ENCODE peak calls at places on chromosomes 11 and 22, in ten cellular contexts. Z, V, H, X, I, O, D, M, A and R are unnamed samples.
A peak's percentile ranks its signal among the peaks of the same experiment; 100 is the strongest.

GRCh38 chr22:40203568-40203967 is 25.8 kb downstream of the TNRC6B start:
- DNase-seq in Z (no peak), V (no peak), H (no peak), X (peak; percentile 27), I (no peak), O (no peak), D (no peak), M (no peak), A (no peak), R (no peak)

GRCh38 chr11:429391-429790 is 12.4 kb downstream of the ANO9 start:
- DNase-seq in Z (peak; percentile 11), V (no peak), H (no peak), X (no peak), I (no peak), O (no peak), D (no peak), M (no peak), A (no peak), R (no peak)

GRCh38 chr11:56932572-56933235 is 56.0 kb upstream of the OR5AK2 start:
- DNase-seq in Z (no peak), V (peak; percentile 56), H (no peak), X (no peak), I (no peak), O (no peak), D (peak; percentile 41), M (no peak), A (peak; percentile 84), R (peak; percentile 85)

GRCh38 chr11:75849917-75850316 is 34.9 kb downstream of the UVRAG start:
- DNase-seq in Z (no peak), V (no peak), H (no peak), X (no peak), I (no peak), O (no peak), D (no peak), M (no peak), A (no peak), R (no peak)

GRCh38 chr11:57647960-57648776 is 1.5 kb downstream of the YPEL4 start:
- DNase-seq in Z (no peak), V (no peak), H (no peak), X (no peak), I (peak; percentile 35), O (no peak), D (peak; percentile 39), M (no peak), A (no peak), R (no peak)

GRCh38 chr11:118322721-118323120 is 18.2 kb downstream of the CD3E start:
- DNase-seq in Z (no peak), V (no peak), H (no peak), X (no peak), I (no peak), O (no peak), D (no peak), M (no peak), A (no peak), R (no peak)

GRCh38 chr11:20669833-20670684 is 673 bp downstream of the NELL1 start:
- DNase-seq in Z (no peak), V (no peak), H (no peak), X (no peak), I (peak; percentile 41), O (no peak), D (no peak), M (no peak), A (no peak), R (no peak)

GRCh38 chr22:37601540-37602442 is 6.8 kb upstream of the GGA1 start:
- DNase-seq in Z (no peak), V (peak; percentile 50), H (peak; percentile 84), X (no peak), I (peak; percentile 97), O (peak; percentile 85), D (peak; percentile 75), M (no peak), A (peak; percentile 67), R (peak; percentile 66)

GRCh38 chr11:2699185-2699530 is 636 bp downstream of the KCNQ1OT1 start:
- DNase-seq in Z (no peak), V (no peak), H (peak; percentile 67), X (no peak), I (peak; percentile 37), O (peak; percentile 37), D (no peak), M (no peak), A (no peak), R (no peak)

GRCh38 chr22:50523458-50523805 is 2.0 kb downstream of the SCO2 start:
- DNase-seq in Z (no peak), V (no peak), H (no peak), X (no peak), I (no peak), O (no peak), D (no peak), M (no peak), A (no peak), R (no peak)

GRCh38 chr11:46640034-46640788 is 22.9 kb downstream of the ATG13 start:
- DNase-seq in Z (no peak), V (no peak), H (no peak), X (no peak), I (no peak), O (no peak), D (no peak), M (no peak), A (no peak), R (no peak)

GRCh38 chr11:46633291-46634217 is 16.2 kb downstream of the ATG13 start:
- DNase-seq in Z (no peak), V (no peak), H (no peak), X (no peak), I (no peak), O (no peak), D (no peak), M (no peak), A (no peak), R (no peak)

GRCh38 chr11:46635557-46636139 is 18.3 kb downstream of the ATG13 start:
- DNase-seq in Z (no peak), V (no peak), H (no peak), X (no peak), I (no peak), O (no peak), D (no peak), M (no peak), A (no peak), R (no peak)

GRCh38 chr11:46639197-46639839 is 22.0 kb downstream of the ATG13 start:
- DNase-seq in Z (no peak), V (no peak), H (no peak), X (no peak), I (no peak), O (no peak), D (no peak), M (no peak), A (no peak), R (no peak)

DNA sequence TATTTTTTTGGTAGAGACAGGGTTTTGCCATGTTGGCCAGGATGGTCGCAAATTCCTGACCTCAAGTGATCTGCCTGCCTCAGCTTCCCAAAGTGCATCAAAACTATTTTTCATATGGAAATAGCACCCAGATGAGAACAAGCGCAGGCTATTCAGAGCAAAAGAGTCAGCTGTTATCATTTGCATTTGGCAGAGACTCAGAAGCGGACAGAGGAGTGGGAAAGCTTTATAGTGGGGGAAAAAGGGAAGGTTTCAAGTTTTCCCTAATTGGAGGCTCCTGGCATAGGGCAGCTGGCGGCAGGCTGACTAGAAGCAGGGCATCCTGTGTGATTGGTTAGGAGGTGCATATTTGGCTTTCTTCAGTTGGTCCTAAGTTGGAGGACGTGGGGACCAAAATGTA is 20.2 kb downstream of the ATG13 start:
- DNase-seq in Z (no peak), V (no peak), H (no peak), X (no peak), I (no peak), O (no peak), D (no peak), M (no peak), A (no peak), R (no peak)
- TF ChIP-seq CTCF in Z (no peak), V (no peak), H (no peak), X (no peak), I (no peak), O (no peak), D (no peak), M (no peak), A (no peak), R (no peak)

DNA sequence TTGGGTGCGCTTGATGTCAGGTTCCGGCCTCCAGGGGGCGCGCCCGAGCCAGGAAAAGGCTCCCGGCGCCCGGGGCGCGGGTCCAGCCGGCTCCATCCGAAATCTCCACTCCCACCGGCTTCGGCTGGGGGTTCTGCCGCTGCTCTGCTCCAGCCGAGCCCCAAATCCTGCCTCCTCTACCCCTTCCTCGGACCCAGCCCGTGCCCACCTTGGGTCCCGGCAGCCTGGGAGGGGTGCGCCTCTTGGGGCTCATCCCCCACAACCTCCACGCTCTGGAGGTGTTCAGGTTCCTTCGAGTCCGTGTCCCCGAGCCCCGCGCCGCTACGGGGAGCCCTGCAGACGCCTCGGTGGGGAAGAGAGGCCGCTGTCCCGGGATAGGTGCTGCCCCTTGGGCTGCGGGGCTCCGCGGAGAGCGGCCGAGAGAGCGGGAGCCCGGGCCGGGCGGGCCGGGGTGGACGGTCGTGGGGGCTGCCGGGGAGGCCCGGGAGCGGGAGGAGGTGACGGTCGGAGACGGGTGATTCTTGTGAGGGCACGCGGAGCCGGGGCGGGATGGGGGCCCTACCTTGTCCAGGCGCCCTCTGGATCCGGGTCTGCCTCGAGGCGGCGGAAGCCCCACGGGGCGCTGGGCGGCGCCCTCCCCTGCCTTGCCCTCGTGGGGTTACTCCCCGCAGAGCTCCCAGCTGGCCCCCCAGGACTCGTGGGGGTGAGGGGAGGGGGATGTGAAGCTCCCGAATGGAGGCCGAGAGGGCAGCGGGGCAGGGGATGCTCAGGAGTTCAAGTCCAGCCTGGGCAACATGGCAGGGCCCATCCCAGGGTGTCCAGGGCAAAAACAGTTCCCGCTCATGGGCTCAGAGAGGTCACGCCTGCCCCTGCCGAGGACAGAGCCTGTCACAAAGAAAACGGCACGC is 13.2 kb upstream of the CYB5R3 start:
- DNase-seq in Z (peak; percentile 89), V (peak; percentile 66), H (peak; percentile 82), X (peak; percentile 82), I (peak; percentile 91), O (peak; percentile 83), D (peak; percentile 75), M (no peak), A (peak; percentile 36), R (peak; percentile 61)
- H3K4me3 ChIP-seq in Z (peak overlapping the region; percentile 72), V (peak overlapping the region; percentile 63), H (peak overlapping the region; percentile 44), X (peak overlapping the region; percentile 60), I (peak overlapping the region; percentile 80), O (peak overlapping the region; percentile 44), D (peak overlapping the region; percentile 62), M (peak overlapping the region; percentile 68), A (peak overlapping the region; percentile 58), R (peak overlapping the region; percentile 59)

DNA sequence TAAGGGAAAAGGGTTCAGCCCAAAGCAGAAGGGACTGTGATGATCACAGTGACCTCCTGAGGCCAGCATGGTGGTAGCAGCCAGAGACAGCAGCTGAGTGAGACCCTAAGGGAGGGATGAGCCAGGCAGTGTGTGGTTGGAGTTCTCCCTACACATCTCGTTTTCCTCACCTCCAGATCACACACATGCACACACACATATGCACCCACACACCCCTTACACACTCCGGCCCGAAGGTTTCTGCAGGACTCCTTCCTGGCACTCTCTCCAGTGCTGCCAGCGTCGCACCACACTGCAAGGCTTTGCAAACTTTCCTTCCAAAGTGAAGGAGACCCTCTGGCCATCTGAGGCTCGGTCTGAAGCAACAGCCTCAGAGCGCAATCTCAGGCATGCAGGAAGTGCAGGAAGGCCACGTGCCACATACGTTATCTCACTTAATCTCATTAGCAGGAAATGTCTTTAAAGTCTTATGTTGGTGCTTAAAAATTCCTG is 26.9 kb upstream of the TP53I11 start:
- DNase-seq in Z (no peak), V (peak; percentile 35), H (no peak), X (no peak), I (peak; percentile 53), O (no peak), D (peak; percentile 68), M (no peak), A (peak; percentile 29), R (no peak)
- TF ChIP-seq CTCF in Z (no peak), V (peak; percentile 31), H (peak; percentile 21), X (no peak), I (peak; percentile 52), O (no peak), D (peak; percentile 27), M (no peak), A (peak; percentile 8), R (peak; percentile 13)

GRCh38 chr11:36391062-36391461 is 95.0 kb downstream of the PRR5L start:
- DNase-seq in Z (no peak), V (no peak), H (peak; percentile 16), X (no peak), I (no peak), O (no peak), D (no peak), M (no peak), A (no peak), R (no peak)
- H3K4me3 ChIP-seq in Z (no peak overlapping the region), V (no peak overlapping the region), H (no peak overlapping the region), X (no peak overlapping the region), I (no peak overlapping the region), O (no peak overlapping the region), D (no peak overlapping the region), M (no peak overlapping the region), A (no peak overlapping the region), R (no peak overlapping the region)